ENCODE peak calls at places on chromosomes 12 and 14, in nine cellular contexts. G is SK-N-SH, L is K562, J is sigmoid colon, O is upper lobe of left lung, Z is A549, V is ovary, Y is transverse colon, X is suprapubic skin. D is an unnamed sample.

GRCh38 chr12:108768591-108769500 is 37.5 kb upstream of the CORO1C start:
- DNase-seq in G (peak; percentile 46), L (no peak), J (peak; percentile 81), O (peak; percentile 87), Z (peak; percentile 84), V (no peak), Y (peak; percentile 89), X (no peak), D (peak; percentile 83)

GRCh38 chr14:77562681-77563080 is 53.8 kb downstream of the SPTLC2 start:
- DNase-seq in G (no peak), L (no peak), J (no peak), O (no peak), Z (no peak), V (no peak), Y (no peak), X (no peak), D (no peak)

GRCh38 chr12:105106621-105107020 is 910 bp upstream of the WASHC4 start:
- DNase-seq in G (no peak), L (no peak), J (no peak), O (no peak), Z (no peak), V (no peak), Y (no peak), X (no peak), D (no peak)

GRCh38 chr12:40618621-40619020 is 73.6 kb upstream of the CNTN1 start:
- DNase-seq in G (no peak), L (no peak), J (no peak), O (no peak), Z (no peak), V (no peak), Y (no peak), X (no peak), D (no peak)

GRCh38 chr14:50335989-50336391 is 23.9 kb downstream of the DMAC2L start:
- DNase-seq in G (peak; percentile 80), L (peak; percentile 55), J (no peak), O (no peak), Z (no peak), V (peak; percentile 33), Y (no peak), X (no peak), D (no peak)

GRCh38 chr12:23950011-23950774 is 723 bp upstream of the SOX5 start:
- DNase-seq in G (peak; percentile 21), L (peak; percentile 37), J (no peak), O (no peak), Z (no peak), V (no peak), Y (no peak), X (no peak), D (no peak)

GRCh38 chr12:125518074-125518473 is 452.8 kb downstream of the AACS start:
- DNase-seq in G (no peak), L (no peak), J (no peak), O (no peak), Z (no peak), V (no peak), Y (no peak), X (no peak), D (peak; percentile 54)

GRCh38 chr14:36767603-36768281 is 106.1 kb downstream of the PAX9 start:
- DNase-seq in G (no peak), L (peak; percentile 50), J (no peak), O (no peak), Z (no peak), V (no peak), Y (no peak), X (no peak), D (no peak)

GRCh38 chr14:24232645-24233537 is at the start of gene GMPR2:
- DNase-seq in G (peak; percentile 67), L (peak; percentile 71), J (no peak), O (peak; percentile 90), Z (peak; percentile 68), V (no peak), Y (no peak), X (no peak), D (no peak)

GRCh38 chr12:16605666-16606116 is 271 bp downstream of the LMO3 start:
- DNase-seq in G (peak; percentile 20), L (no peak), J (peak; percentile 66), O (peak; percentile 45), Z (no peak), V (peak; percentile 23), Y (no peak), X (no peak), D (no peak)

GRCh38 chr12:16606117-16606200 is at the start of gene LMO3:
- DNase-seq in G (no peak), L (no peak), J (no peak), O (no peak), Z (no peak), V (no peak), Y (no peak), X (no peak), D (no peak)

GRCh38 chr12:16603265-16603915 is 2.6 kb downstream of the LMO3 start:
- DNase-seq in G (no peak), L (no peak), J (no peak), O (no peak), Z (no peak), V (no peak), Y (no peak), X (no peak), D (no peak)

GRCh38 chr12:16603916-16604575 is 1.9 kb downstream of the LMO3 start:
- DNase-seq in G (peak; percentile 52), L (no peak), J (no peak), O (no peak), Z (no peak), V (no peak), Y (no peak), X (no peak), D (no peak)

DNA sequence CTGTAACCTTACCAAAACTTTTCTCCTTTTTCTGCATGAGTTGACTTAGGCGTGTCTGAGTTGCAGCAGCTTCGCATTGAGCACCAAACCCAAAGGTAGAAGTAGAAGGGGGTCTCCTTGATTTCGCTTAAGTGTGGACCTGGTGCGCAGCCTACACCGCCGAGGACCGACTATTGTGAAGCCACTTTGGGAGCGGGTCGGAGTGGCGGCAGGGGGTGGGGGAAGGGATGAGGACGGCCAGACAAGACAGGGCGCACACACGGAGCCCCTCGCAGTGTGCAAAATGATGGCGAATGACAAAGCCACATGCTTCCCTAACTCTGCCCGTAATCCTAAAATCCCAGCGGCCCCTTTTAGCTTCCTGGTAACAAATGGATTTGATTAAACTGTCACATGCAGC is 1.1 kb downstream of the LMO3 start:
- DNase-seq in G (peak; percentile 20), L (no peak), J (peak; percentile 76), O (peak; percentile 54), Z (no peak), V (no peak), Y (no peak), X (no peak), D (no peak)
- TF ChIP-seq EP300 in G (no peak), L (no peak), J (no peak), O (no peak), Z (no peak), V (no peak), Y (no peak), X (no peak), D (no peak)

DNA sequence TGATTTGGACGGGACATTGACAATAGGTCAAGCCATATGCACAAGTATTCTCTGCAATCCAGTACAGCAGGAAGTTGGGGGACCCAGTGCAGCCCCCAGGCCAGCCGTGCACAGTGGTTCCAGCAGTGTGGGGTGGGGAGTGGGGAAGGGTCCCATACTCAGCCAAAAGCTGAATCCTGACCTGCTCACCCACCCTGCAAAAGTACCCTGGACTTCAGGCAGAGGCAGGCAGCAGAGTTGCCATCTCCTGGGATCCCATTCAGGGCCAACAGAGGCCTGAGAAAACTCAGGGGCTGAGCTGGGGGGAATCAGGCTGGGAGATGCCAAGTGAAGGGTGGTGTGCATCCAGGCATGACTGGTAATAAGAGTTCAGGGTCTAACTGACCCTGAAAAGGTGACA is 83.9 kb downstream of the ALG10 start:
- DNase-seq in G (no peak), L (no peak), J (no peak), O (no peak), Z (no peak), V (no peak), Y (no peak), X (no peak), D (no peak)
- TF ChIP-seq EP300 in G (no peak), L (no peak), J (no peak), O (no peak), Z (no peak), V (no peak), Y (no peak), X (no peak), D (no peak)

GRCh38 chr12:64685605-64686004 is 73.6 kb downstream of the GNS start:
- DNase-seq in G (no peak), L (no peak), J (peak; percentile 72), O (no peak), Z (no peak), V (no peak), Y (no peak), X (no peak), D (no peak)

GRCh38 chr12:64681200-64682052 is 71.1 kb downstream of the RASSF3 start:
- DNase-seq in G (no peak), L (no peak), J (no peak), O (no peak), Z (no peak), V (peak; percentile 53), Y (no peak), X (no peak), D (no peak)

GRCh38 chr12:64685076-64685475 is 74.1 kb downstream of the GNS start:
- DNase-seq in G (no peak), L (no peak), J (no peak), O (no peak), Z (no peak), V (no peak), Y (no peak), X (no peak), D (no peak)

GRCh38 chr12:64680235-64680634 is 69.9 kb downstream of the RASSF3 start:
- DNase-seq in G (no peak), L (peak; percentile 62), J (no peak), O (no peak), Z (peak; percentile 63), V (no peak), Y (peak; percentile 53), X (no peak), D (no peak)

DNA sequence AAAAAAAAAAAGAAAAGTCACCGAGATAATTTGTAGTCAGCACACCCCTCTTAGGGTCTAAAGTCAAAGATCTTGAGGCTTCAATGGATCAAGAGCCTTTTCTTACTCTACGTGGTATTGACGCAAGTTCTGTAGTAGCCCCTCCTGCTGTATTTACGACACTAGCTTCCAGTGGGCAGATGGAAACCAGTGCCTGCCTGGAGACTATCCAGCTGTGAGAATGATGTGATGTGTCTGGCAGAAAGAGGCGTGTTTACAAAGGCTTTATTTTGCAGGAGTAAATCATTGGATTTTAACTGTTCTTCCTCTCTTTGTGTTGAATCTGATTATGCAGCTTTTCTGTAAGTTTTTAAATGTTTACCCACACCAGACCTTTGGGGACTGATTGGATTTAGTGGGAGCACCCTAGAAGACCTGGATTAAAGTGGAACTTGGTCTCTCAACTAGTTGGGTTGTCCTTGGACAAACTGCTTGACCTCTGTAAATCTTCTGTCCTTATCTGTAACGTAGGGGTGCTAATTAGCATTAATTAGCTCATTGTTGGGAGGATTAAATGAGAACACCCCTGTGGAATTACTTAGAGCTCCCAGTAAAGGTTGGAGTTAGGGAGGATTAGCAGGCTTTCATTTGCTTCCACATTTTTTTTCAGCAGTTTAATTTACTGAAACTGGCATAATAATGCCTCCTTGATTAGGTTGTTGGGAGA is 72.4 kb downstream of the RASSF3 start:
- DNase-seq in G (peak; percentile 80), L (no peak), J (peak; percentile 93), O (no peak), Z (no peak), V (peak; percentile 88), Y (peak; percentile 58), X (no peak), D (no peak)
- TF ChIP-seq EP300 in G (peak; percentile 77), L (no peak), J (peak; percentile 99), O (no peak), Z (no peak), V (no peak), Y (peak; percentile 94), X (peak; percentile 37), D (no peak)

GRCh38 chr14:61566537-61567225 is 128.6 kb upstream of the HIF1A start:
- DNase-seq in G (no peak), L (no peak), J (no peak), O (no peak), Z (no peak), V (no peak), Y (no peak), X (no peak), D (no peak)
- TF ChIP-seq EP300 in G (no peak), L (no peak), J (no peak), O (no peak), Z (no peak), V (no peak), Y (no peak), X (no peak), D (no peak)

D was measured in H1.